ENCODE peak calls at places on chromosomes 7 and 10, in six cellular contexts. One of them, this sample, is unnamed.

GRCh38 chr10:106560925-106561640 is 603.4 kb downstream of the SORCS1 start:
- DNase-seq in A549: no peak
- DNase-seq in HCT116: no peak
- DNase-seq in esophagus squamous epithelium: no peak
- DNase-seq in prostate gland: no peak
- DNase-seq in adrenal gland: no peak
- DNase-seq in this sample: no peak

GRCh38 chr7:2520131-2520807 is 695 bp downstream of the LFNG start:
- DNase-seq in A549: peak; percentile 79
- DNase-seq in HCT116: no peak
- DNase-seq in esophagus squamous epithelium: no peak
- DNase-seq in prostate gland: no peak
- DNase-seq in adrenal gland: no peak
- DNase-seq in this sample: peak; percentile 57

GRCh38 chr7:157674715-157675426 is 338.1 kb downstream of the DNAJB6 start:
- DNase-seq in A549: no peak
- DNase-seq in HCT116: no peak
- DNase-seq in esophagus squamous epithelium: no peak
- DNase-seq in prostate gland: no peak
- DNase-seq in adrenal gland: no peak
- DNase-seq in this sample: no peak

GRCh38 chr10:86756511-86757109 is at the start of gene BMPR1A:
- DNase-seq in A549: no peak
- DNase-seq in HCT116: no peak
- DNase-seq in esophagus squamous epithelium: peak; percentile 25
- DNase-seq in prostate gland: peak; percentile 89
- DNase-seq in adrenal gland: peak; percentile 88
- DNase-seq in this sample: peak; percentile 92

GRCh38 chr10:125699562-125700143 is 16.7 kb upstream of the TEX36 start:
- DNase-seq in A549: no peak
- DNase-seq in HCT116: no peak
- DNase-seq in esophagus squamous epithelium: no peak
- DNase-seq in prostate gland: no peak
- DNase-seq in adrenal gland: no peak
- DNase-seq in this sample: no peak

GRCh38 chr7:12210179-12211053 is 678 bp upstream of the TMEM106B start:
- DNase-seq in A549: peak; percentile 31
- DNase-seq in HCT116: no peak
- DNase-seq in esophagus squamous epithelium: no peak
- DNase-seq in prostate gland: peak; percentile 20
- DNase-seq in adrenal gland: peak; percentile 53
- DNase-seq in this sample: peak; percentile 65

GRCh38 chr7:150801946-150802771 is 1.6 kb downstream of the TMEM176A start:
- DNase-seq in A549: no peak
- DNase-seq in HCT116: no peak
- DNase-seq in esophagus squamous epithelium: no peak
- DNase-seq in prostate gland: no peak
- DNase-seq in adrenal gland: no peak
- DNase-seq in this sample: no peak

GRCh38 chr7:139871276-139871675 is 42.2 kb downstream of the TBXAS1 start:
- DNase-seq in A549: no peak
- DNase-seq in HCT116: no peak
- DNase-seq in esophagus squamous epithelium: no peak
- DNase-seq in prostate gland: no peak
- DNase-seq in adrenal gland: no peak
- DNase-seq in this sample: no peak

GRCh38 chr10:7686351-7687171 is 16.6 kb upstream of the ITIH2 start:
- DNase-seq in A549: no peak
- DNase-seq in HCT116: no peak
- DNase-seq in esophagus squamous epithelium: no peak
- DNase-seq in prostate gland: no peak
- DNase-seq in adrenal gland: no peak
- DNase-seq in this sample: no peak

GRCh38 chr7:101986335-101986734 is 168.9 kb downstream of the CUX1 start:
- DNase-seq in A549: no peak
- DNase-seq in HCT116: no peak
- DNase-seq in esophagus squamous epithelium: no peak
- DNase-seq in prostate gland: peak; percentile 12
- DNase-seq in adrenal gland: no peak
- DNase-seq in this sample: no peak

GRCh38 chr10:110980807-110981206 is 61.4 kb downstream of the SHOC2 start:
- DNase-seq in A549: no peak
- DNase-seq in HCT116: no peak
- DNase-seq in esophagus squamous epithelium: no peak
- DNase-seq in prostate gland: no peak
- DNase-seq in adrenal gland: no peak
- DNase-seq in this sample: no peak

GRCh38 chr10:60310746-60311145 is 78.9 kb downstream of the ANK3 start:
- DNase-seq in A549: no peak
- DNase-seq in HCT116: no peak
- DNase-seq in esophagus squamous epithelium: no peak
- DNase-seq in prostate gland: no peak
- DNase-seq in adrenal gland: no peak
- DNase-seq in this sample: no peak

GRCh38 chr7:33882950-33883349 is 22.4 kb upstream of the BMPER start:
- DNase-seq in A549: no peak
- DNase-seq in HCT116: no peak
- DNase-seq in esophagus squamous epithelium: no peak
- DNase-seq in prostate gland: no peak
- DNase-seq in adrenal gland: no peak
- DNase-seq in this sample: no peak

GRCh38 chr7:27409776-27410175 is 167.2 kb downstream of the EVX1 start:
- DNase-seq in A549: no peak
- DNase-seq in HCT116: no peak
- DNase-seq in esophagus squamous epithelium: no peak
- DNase-seq in prostate gland: no peak
- DNase-seq in adrenal gland: no peak
- DNase-seq in this sample: no peak

GRCh38 chr10:132335189-132336063 is 3.4 kb downstream of the LRRC27 start:
- DNase-seq in A549: no peak
- DNase-seq in HCT116: no peak
- DNase-seq in esophagus squamous epithelium: no peak
- DNase-seq in prostate gland: no peak
- DNase-seq in adrenal gland: peak; percentile 33
- DNase-seq in this sample: no peak
- H3K27ac ChIP-seq in A549: no peak overlapping the region
- H3K27ac ChIP-seq in HCT116: no peak overlapping the region
- H3K27ac ChIP-seq in esophagus squamous epithelium: no peak overlapping the region
- H3K27ac ChIP-seq in prostate gland: no peak overlapping the region
- H3K27ac ChIP-seq in adrenal gland: no peak overlapping the region
- H3K27ac ChIP-seq in this sample: no peak overlapping the region

GRCh38 chr10:91885362-91886079 is 23.8 kb downstream of the FGFBP3 start:
- DNase-seq in A549: no peak
- DNase-seq in HCT116: no peak
- DNase-seq in esophagus squamous epithelium: no peak
- DNase-seq in prostate gland: no peak
- DNase-seq in adrenal gland: no peak
- DNase-seq in this sample: no peak

GRCh38 chr10:91880310-91880709 is 29.0 kb downstream of the FGFBP3 start:
- DNase-seq in A549: no peak
- DNase-seq in HCT116: no peak
- DNase-seq in esophagus squamous epithelium: no peak
- DNase-seq in prostate gland: peak; percentile 25
- DNase-seq in adrenal gland: no peak
- DNase-seq in this sample: no peak

GRCh38 chr10:91887900-91888225 is 21.4 kb downstream of the FGFBP3 start:
- DNase-seq in A549: no peak
- DNase-seq in HCT116: no peak
- DNase-seq in esophagus squamous epithelium: no peak
- DNase-seq in prostate gland: no peak
- DNase-seq in adrenal gland: no peak
- DNase-seq in this sample: no peak

GRCh38 chr10:91887075-91887899 is 22.0 kb downstream of the FGFBP3 start:
- DNase-seq in A549: peak; percentile 57
- DNase-seq in HCT116: no peak
- DNase-seq in esophagus squamous epithelium: no peak
- DNase-seq in prostate gland: no peak
- DNase-seq in adrenal gland: peak; percentile 34
- DNase-seq in this sample: no peak

DNA sequence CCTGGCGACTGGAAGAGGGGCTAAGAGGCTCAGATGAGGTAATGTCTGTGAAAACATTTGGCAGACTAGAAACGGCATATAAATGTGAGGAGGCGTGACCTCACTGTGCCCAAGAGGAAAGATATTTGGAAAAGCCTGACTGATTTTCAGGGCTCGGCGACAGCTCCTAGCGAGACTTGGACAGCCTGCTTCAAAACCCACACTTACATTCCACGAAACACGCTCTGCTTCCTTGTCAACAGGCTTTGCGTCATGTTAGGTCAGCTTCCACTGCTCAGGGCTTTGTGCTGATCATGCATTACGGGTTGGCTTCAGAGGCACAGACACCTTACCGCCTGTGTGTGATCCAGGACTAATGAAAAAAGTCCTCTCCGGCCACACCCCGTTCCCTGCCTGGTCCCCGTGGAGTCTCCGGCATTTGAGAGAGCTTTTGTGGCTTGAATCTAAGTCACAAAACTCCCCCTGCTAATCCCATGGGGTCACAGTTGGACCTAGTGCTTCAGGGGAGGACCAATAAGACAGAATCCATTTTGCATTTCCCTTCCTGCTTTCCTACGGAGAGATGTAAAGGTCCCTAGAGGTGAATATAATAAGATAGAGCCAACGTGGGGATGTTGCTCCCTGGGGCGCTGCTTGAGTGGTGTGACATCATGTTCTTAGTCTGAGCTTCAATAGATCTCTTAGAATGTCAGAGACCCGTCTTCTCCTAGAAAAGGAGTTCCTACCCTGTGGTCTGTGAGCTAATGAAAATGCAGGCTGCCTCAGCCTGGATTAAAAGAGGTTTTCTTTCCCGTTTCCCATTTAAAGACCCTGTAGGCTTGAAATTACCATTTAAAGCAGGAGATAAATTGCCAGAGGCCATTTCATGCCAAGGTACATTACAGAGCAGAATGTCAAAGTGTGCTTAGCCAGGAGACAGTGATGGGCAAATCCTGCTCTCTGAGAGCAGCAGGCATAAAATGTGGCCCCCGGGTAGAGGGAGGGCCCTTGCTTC is 25.4 kb downstream of the FGFBP3 start:
- DNase-seq in A549: no peak
- DNase-seq in HCT116: no peak
- DNase-seq in esophagus squamous epithelium: no peak
- DNase-seq in prostate gland: peak; percentile 59
- DNase-seq in adrenal gland: no peak
- DNase-seq in this sample: peak; percentile 55
- H3K4me3 ChIP-seq in A549: no peak overlapping the region
- H3K4me3 ChIP-seq in HCT116: no peak overlapping the region
- H3K4me3 ChIP-seq in esophagus squamous epithelium: peak overlapping the region; percentile 44
- H3K4me3 ChIP-seq in prostate gland: no peak overlapping the region
- H3K4me3 ChIP-seq in adrenal gland: no peak overlapping the region
- H3K4me3 ChIP-seq in this sample: no peak overlapping the region

DNA sequence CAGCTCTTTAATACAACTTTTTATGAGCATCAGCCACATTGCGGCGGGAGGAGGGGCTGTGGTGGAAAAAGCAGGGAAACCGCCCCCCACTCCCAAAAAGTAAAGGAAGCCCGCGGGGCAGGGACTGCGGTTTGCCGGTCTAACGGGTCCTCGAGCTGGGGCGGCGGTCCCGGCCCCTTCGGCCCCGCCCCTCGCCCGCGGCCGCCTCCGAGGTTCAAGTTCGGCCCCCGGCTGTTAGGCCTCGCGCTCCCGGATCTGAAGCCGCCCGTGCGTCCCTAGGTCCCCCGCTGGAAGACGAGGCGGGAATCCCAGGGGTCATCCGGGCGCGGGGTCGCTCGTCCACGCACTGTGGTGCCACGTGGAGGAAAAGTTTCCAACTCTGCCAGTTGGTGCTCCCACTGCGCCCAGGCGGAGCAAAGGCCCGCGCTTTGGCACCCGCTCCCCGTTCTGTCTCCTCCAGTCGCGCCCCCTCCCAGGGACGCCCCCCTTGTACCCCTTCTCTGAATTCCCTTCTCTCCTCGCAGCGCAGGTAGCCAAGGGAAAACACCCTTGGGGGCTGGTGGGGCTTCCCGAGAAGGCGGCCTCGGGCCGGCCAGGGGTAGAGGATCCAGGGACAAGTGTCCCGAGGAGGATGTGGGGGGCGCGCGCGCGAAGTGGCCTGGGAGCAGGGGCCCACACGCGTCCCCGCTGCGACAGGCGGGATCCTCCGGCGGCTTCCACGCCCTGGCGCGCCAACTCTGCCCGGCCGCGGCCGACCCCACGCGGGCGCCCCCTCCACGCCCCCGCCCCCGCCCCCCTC is 798 bp upstream of the AUTS2 start:
- DNase-seq in A549: peak; percentile 29
- DNase-seq in HCT116: no peak
- DNase-seq in esophagus squamous epithelium: no peak
- DNase-seq in prostate gland: peak; percentile 25
- DNase-seq in adrenal gland: peak; percentile 66
- DNase-seq in this sample: peak; percentile 23
- TF ChIP-seq POLR2A in A549: peak; percentile 13
- TF ChIP-seq POLR2A in HCT116: no peak
- TF ChIP-seq POLR2A in esophagus squamous epithelium: no peak
- TF ChIP-seq POLR2A in prostate gland: no peak
- TF ChIP-seq POLR2A in adrenal gland: no peak
- TF ChIP-seq POLR2A in this sample: no peak

DNA sequence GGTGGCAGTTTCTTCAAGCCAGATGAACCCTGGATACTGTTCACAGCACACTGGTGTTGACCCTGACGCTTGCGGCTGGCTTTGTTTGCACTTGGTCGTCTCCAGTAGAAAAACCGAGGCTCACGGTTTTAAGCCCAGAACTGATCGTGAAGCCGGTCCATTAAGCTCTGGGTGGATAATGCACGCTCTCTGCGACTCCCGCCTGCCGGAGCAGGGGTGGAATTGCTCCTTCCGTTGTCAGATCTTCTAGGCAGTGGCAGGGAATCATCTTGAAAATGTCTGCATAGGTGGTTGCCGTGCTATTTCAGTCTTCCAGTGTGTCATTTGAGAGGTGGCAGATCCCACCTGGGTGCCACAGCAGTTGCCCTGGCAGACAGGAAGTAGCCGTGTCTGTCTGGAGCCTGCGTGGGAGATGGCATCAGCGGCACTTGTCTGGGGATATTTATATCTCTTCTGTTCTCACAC is 35.9 kb upstream of the AP5Z1 start:
- DNase-seq in A549: peak; percentile 80
- DNase-seq in HCT116: no peak
- DNase-seq in esophagus squamous epithelium: no peak
- DNase-seq in prostate gland: no peak
- DNase-seq in adrenal gland: peak; percentile 66
- DNase-seq in this sample: peak; percentile 42
- H3K27ac ChIP-seq in A549: peak overlapping the region; percentile 99
- H3K27ac ChIP-seq in HCT116: no peak overlapping the region
- H3K27ac ChIP-seq in esophagus squamous epithelium: no peak overlapping the region
- H3K27ac ChIP-seq in prostate gland: peak overlapping the region; percentile 20
- H3K27ac ChIP-seq in adrenal gland: peak overlapping the region; percentile 67
- H3K27ac ChIP-seq in this sample: peak overlapping the region; percentile 38

GRCh38 chr10:127142831-127143230 is 53.6 kb downstream of the INSYN2A start:
- DNase-seq in A549: no peak
- DNase-seq in HCT116: no peak
- DNase-seq in esophagus squamous epithelium: no peak
- DNase-seq in prostate gland: no peak
- DNase-seq in adrenal gland: no peak
- DNase-seq in this sample: no peak
- H3K4me3 ChIP-seq in A549: no peak overlapping the region
- H3K4me3 ChIP-seq in HCT116: no peak overlapping the region
- H3K4me3 ChIP-seq in esophagus squamous epithelium: no peak overlapping the region
- H3K4me3 ChIP-seq in prostate gland: no peak overlapping the region
- H3K4me3 ChIP-seq in adrenal gland: no peak overlapping the region
- H3K4me3 ChIP-seq in this sample: no peak overlapping the region

GRCh38 chr10:5522913-5523560 is 1.7 kb upstream of the CALML3 start:
- DNase-seq in A549: no peak
- DNase-seq in HCT116: no peak
- DNase-seq in esophagus squamous epithelium: no peak
- DNase-seq in prostate gland: no peak
- DNase-seq in adrenal gland: no peak
- DNase-seq in this sample: no peak
- TF ChIP-seq POLR2A in A549: no peak
- TF ChIP-seq POLR2A in HCT116: no peak
- TF ChIP-seq POLR2A in esophagus squamous epithelium: no peak
- TF ChIP-seq POLR2A in prostate gland: no peak
- TF ChIP-seq POLR2A in adrenal gland: no peak
- TF ChIP-seq POLR2A in this sample: no peak

This sample was measured in body of pancreas.